ENCODE peak calls at places on chromosomes 16 and 17, in six cellular contexts. S is K562, A is A549, Z is SK-N-SH, Y is GM12878, B is HCT116. E is an unnamed sample.

GRCh38 chr16:86091976-86092375 is 193.0 kb downstream of the IRF8 start:
- DNase-seq in S (no peak), B (no peak), A (no peak), Z (no peak), Y (no peak), E (no peak)

GRCh38 chr17:42248351-42249179 is 27.6 kb downstream of the STAT5B start:
- DNase-seq in S (no peak), B (no peak), A (no peak), Z (peak; percentile 69), Y (peak; percentile 68), E (peak; percentile 94)

GRCh38 chr17:47810200-47810821 is 11.3 kb downstream of the OSBPL7 start:
- DNase-seq in A (peak; percentile 88), Y (no peak), B (peak; percentile 93), S (peak; percentile 70), Z (no peak), E (no peak)

GRCh38 chr17:66552381-66552780 is 250.0 kb downstream of the PRKCA start:
- DNase-seq in Z (no peak), A (no peak), Y (no peak), B (no peak), S (no peak), E (no peak)

GRCh38 chr16:88407807-88408206 is 25.0 kb downstream of the ZNF469 start:
- DNase-seq in S (no peak), B (no peak), Y (no peak), A (no peak), Z (no peak), E (peak; percentile 86)

GRCh38 chr16:557463-558297 is 2.5 kb upstream of the PRR35 start:
- DNase-seq in B (no peak), Z (no peak), A (no peak), S (no peak), Y (no peak), E (peak; percentile 57)

GRCh38 chr17:76419576-76420245 is 33.2 kb downstream of the UBE2O start:
- DNase-seq in A (no peak), B (no peak), Y (no peak), Z (no peak), S (no peak), E (no peak)

GRCh38 chr16:86343111-86343642 is 167.2 kb upstream of the FOXF1 start:
- DNase-seq in Y (no peak), A (no peak), B (no peak), S (no peak), Z (peak; percentile 45), E (no peak)

GRCh38 chr16:55078699-55079415 is 148.2 kb downstream of the IRX5 start:
- DNase-seq in S (no peak), Z (no peak), Y (no peak), A (no peak), B (no peak), E (no peak)

GRCh38 chr17:45171338-45172231 is 9.9 kb downstream of the HEXIM2 start:
- DNase-seq in S (peak; percentile 48), Z (no peak), B (no peak), A (peak; percentile 96), Y (no peak), E (peak; percentile 64)

GRCh38 chr16:85632709-85633437 is 19.8 kb downstream of the GSE1 start:
- DNase-seq in B (no peak), A (no peak), Y (no peak), S (no peak), Z (no peak), E (no peak)

GRCh38 chr16:17339764-17340541 is 130.8 kb downstream of the XYLT1 start:
- DNase-seq in Z (no peak), S (no peak), B (no peak), Y (no peak), A (no peak), E (no peak)

GRCh38 chr17:42227849-42228696 is 33.8 kb upstream of the GHDC start:
- DNase-seq in Y (no peak), Z (no peak), A (no peak), B (no peak), S (no peak), E (no peak)

GRCh38 chr17:28744802-28745051 is 916 bp downstream of the TRAF4 start:
- DNase-seq in Z (no peak), Y (no peak), A (no peak), B (no peak), S (no peak), E (no peak)

GRCh38 chr16:22844426-22844825 is 30.5 kb downstream of the HS3ST2 start:
- DNase-seq in S (no peak), Z (no peak), A (no peak), Y (no peak), B (no peak), E (peak; percentile 1)

GRCh38 chr17:59424331-59424730 is 92.9 kb downstream of the YPEL2 start:
- DNase-seq in Z (no peak), S (no peak), A (no peak), B (no peak), Y (no peak), E (no peak)

GRCh38 chr17:82105882-82106696 is 8.1 kb upstream of the FASN start:
- DNase-seq in B (peak; percentile 82), Y (peak; percentile 51), A (peak; percentile 82), S (peak; percentile 67), Z (peak; percentile 97), E (peak; percentile 93)

GRCh38 chr17:82458885-82459424 is 414 bp downstream of the NARF start:
- DNase-seq in Z (peak; percentile 76), S (no peak), Y (no peak), A (no peak), B (no peak), E (peak; percentile 59)

GRCh38 chr16:74304164-74304834 is 7.7 kb downstream of the PSMD7 start:
- DNase-seq in B (no peak), Y (no peak), A (peak; percentile 29), S (no peak), Z (no peak), E (peak; percentile 40)

GRCh38 chr17:48123111-48123510 is 15.5 kb downstream of the SNX11 start:
- DNase-seq in B (no peak), S (no peak), A (no peak), Y (no peak), Z (no peak), E (no peak)

GRCh38 chr17:69997332-69997731 is 77.7 kb upstream of the KCNJ16 start:
- DNase-seq in Z (no peak), Y (no peak), B (no peak), S (no peak), A (peak; percentile 65), E (no peak)

GRCh38 chr17:44922136-44922535 is 6.8 kb upstream of the GFAP start:
- DNase-seq in Y (no peak), S (no peak), B (no peak), Z (no peak), A (no peak), E (no peak)

GRCh38 chr16:52545544-52546262 is 1.2 kb downstream of the TOX3 start:
- DNase-seq in S (no peak), B (no peak), A (no peak), Y (no peak), Z (peak; percentile 15), E (no peak)

DNA sequence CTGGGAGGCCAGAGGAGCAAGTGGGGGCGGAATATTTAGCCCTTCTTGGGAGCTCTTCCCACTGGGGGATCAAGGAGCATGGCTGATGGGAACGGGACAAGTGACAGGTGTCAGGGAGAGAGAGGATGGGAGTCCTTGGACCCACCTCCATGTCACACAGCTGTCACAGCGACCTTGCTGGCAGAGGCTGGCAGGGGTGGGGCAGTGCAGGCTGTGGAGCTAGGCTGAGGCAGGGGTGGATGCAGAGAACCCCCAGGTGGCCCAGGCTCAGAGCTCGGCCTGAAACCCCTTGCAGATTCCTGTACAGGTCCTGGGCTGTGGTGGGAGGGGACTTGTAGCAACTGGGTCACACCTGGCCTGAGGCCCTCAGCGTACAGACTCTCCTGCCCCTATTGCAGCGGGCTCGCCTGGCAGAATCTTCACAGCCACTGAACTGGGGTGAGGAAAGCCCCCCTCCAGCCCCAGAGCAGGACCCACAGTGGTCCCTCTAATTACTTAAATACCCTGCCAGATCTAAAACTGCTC is 174.1 kb downstream of the NTN1 start:
- DNase-seq in S (no peak), B (no peak), Y (no peak), A (no peak), Z (no peak), E (no peak)
- TF ChIP-seq MAX in S (no peak), B (no peak), Y (no peak), A (no peak), Z (no peak), E (no peak)

GRCh38 chr17:21425321-21425720 is 49.2 kb downstream of the KCNJ12 start:
- DNase-seq in S (no peak), Y (no peak), A (no peak), B (no peak), Z (no peak), E (no peak)
- H3K4me3 ChIP-seq in S (no peak overlapping the region), Y (no peak overlapping the region), A (no peak overlapping the region), B (no peak overlapping the region), Z (no peak overlapping the region), E (no peak overlapping the region)

GRCh38 chr17:38798614-38799500 is 499 bp downstream of the PIP4K2B start:
- DNase-seq in S (peak; percentile 84), A (peak; percentile 40), B (no peak), Y (no peak), Z (peak; percentile 78), E (peak; percentile 74)
- TF ChIP-seq CTCF in S (no peak), A (no peak), B (no peak), Y (no peak), Z (peak; percentile 23), E (no peak)

DNA sequence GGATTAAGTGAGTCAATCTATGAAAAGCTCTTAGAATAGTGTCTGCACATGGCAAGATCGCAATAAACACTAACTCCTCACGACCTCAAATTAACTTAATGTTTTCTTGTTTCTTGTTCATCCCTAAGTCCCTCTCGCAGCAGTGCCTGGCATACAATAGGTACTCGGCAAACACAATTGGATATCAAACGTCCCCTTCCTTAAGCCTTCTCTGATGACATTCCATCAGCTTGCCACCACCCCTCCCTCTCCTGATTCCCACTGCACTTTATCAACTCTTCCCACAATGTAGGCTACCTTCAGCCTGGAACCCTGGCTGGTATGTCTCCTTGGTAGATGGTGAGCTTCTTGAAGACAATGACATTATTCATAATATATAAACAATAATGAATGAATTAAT is 33.3 kb downstream of the CCDC42 start:
- DNase-seq in Y (no peak), A (no peak), S (no peak), Z (no peak), B (no peak), E (no peak)
- TF ChIP-seq MAX in Y (no peak), A (no peak), S (no peak), Z (no peak), B (no peak), E (no peak)

GRCh38 chr16:10876799-10877341 is at the start of gene CIITA:
- DNase-seq in Y (peak; percentile 97), A (no peak), S (no peak), Z (no peak), B (peak; percentile 81), E (peak; percentile 90)
- H3K4me3 ChIP-seq in Y (peak within 1 kb of the TSS; percentile 78), A (no peak within 1 kb of the TSS), S (no peak within 1 kb of the TSS), Z (no peak within 1 kb of the TSS), B (no peak within 1 kb of the TSS), E (no peak within 1 kb of the TSS)

DNA sequence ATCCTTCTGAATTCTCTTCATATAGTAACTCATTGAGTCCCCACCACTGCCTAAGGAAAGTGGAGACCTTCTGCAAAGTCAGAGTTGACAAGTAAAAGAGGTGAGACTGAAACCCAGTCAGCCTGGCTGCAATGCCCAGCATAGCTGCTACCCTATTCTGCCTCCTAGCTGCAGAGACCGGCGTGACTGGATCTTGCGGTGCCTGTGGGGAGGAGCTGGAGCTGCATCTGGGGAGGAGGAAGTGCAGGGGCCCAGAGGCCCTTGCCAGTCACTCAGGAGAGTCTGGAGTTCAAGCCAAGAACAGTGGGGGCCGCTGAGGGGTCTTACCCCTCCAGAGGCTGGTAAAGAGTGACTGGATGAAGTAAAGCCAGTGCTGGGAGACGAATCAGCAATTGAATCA is 35.0 kb upstream of the ZNF423 start:
- DNase-seq in Z (no peak), B (no peak), Y (no peak), S (peak; percentile 39), A (peak; percentile 15), E (peak; percentile 69)
- TF ChIP-seq CTCF in Z (no peak), B (peak; percentile 41), Y (peak; percentile 27), S (peak; percentile 47), A (no peak), E (peak; percentile 66)